ENCODE peak calls at places on chromosomes 7 and 10, in seven cellular contexts. U is IMR-90, I is mesendoderm, W is neuronal stem cell, F is H9, B is mesenchymal stem cell, X is trophoblast cell. P is an unnamed sample.

GRCh38 chr7:82163586-82163985 is 280.0 kb downstream of the CACNA2D1 start:
- DNase-seq in U (no peak), I (no peak), W (no peak), F (no peak), B (no peak), X (no peak), P (no peak)

GRCh38 chr10:21265622-21266021 is 259.9 kb downstream of the SKIDA1 start:
- DNase-seq in U (peak; percentile 24), I (no peak), W (no peak), F (no peak), B (peak; percentile 80), X (peak; percentile 25), P (no peak)

GRCh38 chr7:95686109-95686508 is 86.2 kb upstream of the DYNC1I1 start:
- DNase-seq in U (peak; percentile 39), I (peak; percentile 67), W (peak; percentile 14), F (peak; percentile 40), B (peak; percentile 74), X (peak; percentile 70), P (no peak)

GRCh38 chr10:116451956-116452720 is 24.5 kb downstream of the PNLIPRP3 start:
- DNase-seq in U (no peak), I (no peak), W (no peak), F (peak; percentile 84), B (no peak), X (peak; percentile 51), P (peak; percentile 27)

GRCh38 chr7:135708041-135708440 is 19.9 kb downstream of the SLC13A4 start:
- DNase-seq in U (no peak), I (peak; percentile 49), W (no peak), F (peak; percentile 64), B (no peak), X (peak; percentile 78), P (no peak)

GRCh38 chr7:45581271-45581780 is 7.2 kb downstream of the ADCY1 start:
- DNase-seq in U (no peak), I (no peak), W (no peak), F (peak; percentile 17), B (no peak), X (no peak), P (no peak)

GRCh38 chr10:78552261-78552811 is 516.4 kb upstream of the ZMIZ1 start:
- DNase-seq in U (peak; percentile 60), I (peak; percentile 72), W (no peak), F (no peak), B (peak; percentile 22), X (no peak), P (no peak)

GRCh38 chr10:34830527-34830926 is 15.4 kb upstream of the PARD3 start:
- DNase-seq in U (no peak), I (no peak), W (no peak), F (no peak), B (no peak), X (no peak), P (no peak)

GRCh38 chr7:47288060-47288459 is 293.9 kb downstream of the TNS3 start:
- DNase-seq in U (no peak), I (no peak), W (no peak), F (no peak), B (no peak), X (no peak), P (no peak)

GRCh38 chr7:69624431-69624830 is 26.2 kb downstream of the AUTS2 start:
- DNase-seq in U (no peak), I (no peak), W (no peak), F (no peak), B (no peak), X (no peak), P (no peak)

GRCh38 chr7:47685712-47686376 is 103.9 kb upstream of the TNS3 start:
- DNase-seq in U (peak; percentile 71), I (no peak), W (no peak), F (no peak), B (no peak), X (no peak), P (no peak)

GRCh38 chr7:106026101-106026500 is 63.0 kb downstream of the CDHR3 start:
- DNase-seq in U (no peak), I (no peak), W (no peak), F (no peak), B (no peak), X (no peak), P (no peak)

GRCh38 chr10:84317174-84317573 is 11.2 kb upstream of the CCSER2 start:
- DNase-seq in U (no peak), I (no peak), W (no peak), F (no peak), B (no peak), X (no peak), P (no peak)

GRCh38 chr10:105742184-105742583 is 1101.1 kb downstream of the SORCS3 start:
- DNase-seq in U (no peak), I (peak; percentile 25), W (no peak), F (no peak), B (no peak), X (no peak), P (no peak)

GRCh38 chr7:44173911-44174693 is 15.1 kb downstream of the GCK start:
- DNase-seq in U (no peak), I (no peak), W (no peak), F (peak; percentile 5), B (no peak), X (no peak), P (no peak)

GRCh38 chr7:120988591-120989299 is at the start of gene CPED1:
- DNase-seq in U (peak; percentile 90), I (peak; percentile 41), W (peak; percentile 37), F (peak; percentile 60), B (peak; percentile 98), X (peak; percentile 70), P (peak; percentile 72)

GRCh38 chr7:22238354-22239311 is 118.3 kb downstream of the RAPGEF5 start:
- DNase-seq in U (peak; percentile 59), I (no peak), W (no peak), F (no peak), B (peak; percentile 50), X (no peak), P (no peak)

GRCh38 chr10:96850825-96851224 is 18.7 kb downstream of the LCOR start:
- DNase-seq in U (peak; percentile 98), I (peak; percentile 42), W (no peak), F (no peak), B (peak; percentile 93), X (peak; percentile 82), P (no peak)

GRCh38 chr7:67896721-67897120 is 900.1 kb downstream of the TYW1 start:
- DNase-seq in U (no peak), I (no peak), W (no peak), F (no peak), B (no peak), X (no peak), P (no peak)

GRCh38 chr7:137801003-137801402 is 45.8 kb downstream of the DGKI start:
- DNase-seq in U (peak; percentile 68), I (no peak), W (no peak), F (no peak), B (peak; percentile 8), X (no peak), P (no peak)

GRCh38 chr10:7185367-7185690 is 225.5 kb downstream of the SFMBT2 start:
- DNase-seq in U (no peak), I (no peak), W (no peak), F (no peak), B (no peak), X (peak; percentile 21), P (no peak)

GRCh38 chr7:127581716-127582115 is 3.7 kb downstream of the GCC1 start:
- DNase-seq in U (no peak), I (no peak), W (no peak), F (no peak), B (peak; percentile 16), X (no peak), P (no peak)

GRCh38 chr7:150398108-150398964 is 19.2 kb downstream of the ZNF775 start:
- DNase-seq in U (no peak), I (no peak), W (no peak), F (no peak), B (no peak), X (peak; percentile 11), P (no peak)
- H2BK5ac ChIP-seq in U (no peak overlapping the region), I (no peak overlapping the region), W (peak overlapping the region; percentile 47), F (no peak overlapping the region), B (no peak overlapping the region), X (peak overlapping the region; percentile 97), P (peak overlapping the region; percentile 97)

GRCh38 chr7:29924684-29925083 is 64.9 kb downstream of the SCRN1 start:
- DNase-seq in U (no peak), I (no peak), W (no peak), F (no peak), B (no peak), X (no peak), P (no peak)

GRCh38 chr7:29926216-29926615 is 63.4 kb downstream of the SCRN1 start:
- DNase-seq in U (no peak), I (no peak), W (no peak), F (no peak), B (no peak), X (no peak), P (no peak)

GRCh38 chr7:29924006-29924405 is 65.6 kb downstream of the SCRN1 start:
- DNase-seq in U (no peak), I (peak; percentile 33), W (no peak), F (no peak), B (no peak), X (peak; percentile 45), P (no peak)

GRCh38 chr7:29929018-29929807 is 60.4 kb downstream of the SCRN1 start:
- DNase-seq in U (no peak), I (no peak), W (no peak), F (no peak), B (no peak), X (no peak), P (no peak)

GRCh38 chr7:29926761-29927160 is 62.8 kb downstream of the SCRN1 start:
- DNase-seq in U (no peak), I (no peak), W (no peak), F (no peak), B (no peak), X (no peak), P (no peak)
- H2BK5ac ChIP-seq in U (no peak overlapping the region), I (no peak overlapping the region), W (no peak overlapping the region), F (no peak overlapping the region), B (no peak overlapping the region), X (no peak overlapping the region), P (no peak overlapping the region)

GRCh38 chr7:71780282-71780681 is 631.9 kb downstream of the CALN1 start:
- DNase-seq in U (no peak), I (no peak), W (no peak), F (no peak), B (no peak), X (no peak), P (peak; percentile 15)
- H2BK5ac ChIP-seq in U (no peak overlapping the region), I (no peak overlapping the region), W (no peak overlapping the region), F (no peak overlapping the region), B (no peak overlapping the region), X (no peak overlapping the region), P (no peak overlapping the region)

DNA sequence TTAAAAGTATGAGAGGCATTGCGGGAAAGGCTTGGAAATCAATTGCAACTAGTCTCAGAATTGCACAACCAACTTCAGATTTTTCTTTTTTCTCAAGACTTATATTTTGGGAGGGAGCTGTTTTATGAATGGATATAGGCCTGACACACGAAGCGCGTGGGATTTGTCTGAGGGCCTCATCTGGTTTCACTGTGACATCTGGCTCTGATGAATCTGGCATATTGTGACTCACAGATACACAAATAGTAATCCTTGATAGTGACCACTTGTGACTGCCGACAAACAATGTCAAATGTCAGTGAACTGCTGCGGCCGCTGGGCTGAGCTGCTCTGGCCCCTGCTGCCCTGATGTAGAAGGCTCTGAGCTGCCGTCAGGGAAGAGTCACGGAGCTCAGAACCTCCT is 655.1 kb downstream of the INHBA start:
- DNase-seq in U (peak; percentile 77), I (no peak), W (no peak), F (no peak), B (peak; percentile 91), X (peak; percentile 8), P (peak; percentile 24)
- H2BK5ac ChIP-seq in U (peak overlapping the region; percentile 9), I (no peak overlapping the region), W (no peak overlapping the region), F (no peak overlapping the region), B (peak overlapping the region; percentile 10), X (no peak overlapping the region), P (no peak overlapping the region)

P was measured in H1.